ENCODE peak calls at places on chromosomes 1 and 21, in five cellular contexts. V, J, U, T and R are unnamed samples. For H3K9me3, the result is how much of the 10 kb centered on the place peaks cover.

GRCh38 chr21:44337941-44338895 is 972 bp downstream of the CFAP410 start:
- DNase-seq in V (peak), U (peak), T (peak), J (peak), R (peak)

GRCh38 chr1:229341811-229342304 is 989 bp downstream of the CCSAP start:
- DNase-seq in V (peak), U (no peak), J (no peak), T (no peak), R (no peak)

GRCh38 chr1:203682401-203683383 is 56.1 kb downstream of the ATP2B4 start:
- DNase-seq in U (no peak), V (peak), J (no peak), T (no peak), R (peak)

GRCh38 chr1:162633327-162633762 is 1.1 kb downstream of the DDR2 start:
- DNase-seq in V (no peak), J (no peak), T (no peak), U (no peak), R (no peak)

GRCh38 chr1:8871539-8871935 is 6.9 kb downstream of the ENO1 start:
- DNase-seq in U (no peak), T (no peak), J (no peak), V (peak), R (no peak)

GRCh38 chr21:44742418-44743153 is 31.2 kb upstream of the TSPEAR start:
- DNase-seq in U (no peak), T (no peak), V (peak), J (no peak), R (no peak)

GRCh38 chr1:167860231-167860923 is 53.6 kb downstream of the ADCY10 start:
- DNase-seq in V (no peak), T (peak), U (no peak), J (no peak), R (no peak)

GRCh38 chr21:17848228-17848627 is 29.1 kb upstream of the C21orf91 start:
- DNase-seq in J (no peak), V (no peak), U (no peak), T (peak), R (no peak)

GRCh38 chr1:46556822-46557221 is 5.4 kb upstream of the KNCN start:
- DNase-seq in J (no peak), T (peak), V (peak), U (no peak), R (no peak)

GRCh38 chr1:167223144-167224103 is 2.7 kb downstream of the POU2F1 start:
- DNase-seq in V (peak), U (no peak), T (peak), J (no peak), R (no peak)

GRCh38 chr1:165353731-165354671 is 2.5 kb downstream of the LMX1A start:
- DNase-seq in T (no peak), V (no peak), J (peak), U (no peak), R (peak)
- H3K9me3 ChIP-seq in T (under half), V (under half), J (under half), U (under half), R (under half)

GRCh38 chr21:30563072-30563471 is 2.0 kb upstream of the KRTAP19-7 start:
- DNase-seq in J (no peak), T (no peak), U (no peak), V (no peak), R (no peak)

GRCh38 chr21:30563630-30564029 is 2.5 kb upstream of the KRTAP19-7 start:
- DNase-seq in U (no peak), V (no peak), T (no peak), J (no peak), R (no peak)

GRCh38 chr21:30561957-30562356 is 843 bp upstream of the KRTAP19-7 start:
- DNase-seq in U (no peak), V (no peak), T (no peak), J (no peak), R (no peak)

GRCh38 chr21:30567617-30568016 is 6.5 kb upstream of the KRTAP19-7 start:
- DNase-seq in T (no peak), V (no peak), U (no peak), J (no peak), R (no peak)
- H3K9me3 ChIP-seq in T (under half), V (under half), U (under half), J (under half), R (under half)

GRCh38 chr1:182166321-182166720 is 104.8 kb upstream of the ZNF648 start:
- DNase-seq in V (no peak), J (no peak), T (no peak), U (no peak), R (no peak)
- H3K9me3 ChIP-seq in V (under half), J (under half), T (under half), U (under half), R (under half)

DNA sequence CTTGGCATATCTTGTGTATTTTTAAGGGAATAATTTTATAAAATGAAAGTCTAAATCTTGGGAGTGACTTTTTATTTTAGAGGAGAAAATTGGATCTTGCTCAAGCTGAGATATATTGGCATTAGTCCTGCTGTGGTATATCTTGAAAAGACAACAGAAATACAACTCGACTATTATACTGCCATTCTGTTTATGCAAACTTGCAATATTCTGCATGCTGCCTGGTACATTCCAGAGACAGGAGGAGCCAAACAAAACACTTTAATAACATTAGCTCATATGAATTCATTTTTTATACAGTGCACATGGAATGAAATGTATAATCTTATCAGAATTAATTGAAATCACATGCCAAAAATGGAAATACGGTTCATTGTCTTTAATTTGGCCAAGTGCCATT is 176.0 kb upstream of the NRIP1 start:
- DNase-seq in T (no peak), J (no peak), U (no peak), V (no peak), R (no peak)
- H3K9me3 ChIP-seq in T (under half), J (under half), U (under half), V (under half), R (under half)

GRCh38 chr1:152394151-152394550 is 19.9 kb downstream of the CRNN start:
- DNase-seq in V (no peak), U (no peak), T (no peak), J (no peak), R (no peak)

GRCh38 chr1:152392909-152393308 is 21.2 kb downstream of the CRNN start:
- DNase-seq in T (no peak), J (no peak), U (no peak), V (no peak), R (no peak)

GRCh38 chr1:152386940-152387339 is 27.1 kb downstream of the CRNN start:
- DNase-seq in U (no peak), T (no peak), J (no peak), V (no peak), R (no peak)

GRCh38 chr1:152388889-152389288 is 25.2 kb downstream of the CRNN start:
- DNase-seq in T (no peak), J (no peak), V (no peak), U (no peak), R (no peak)
- H3K9me3 ChIP-seq in T (under half), J (under half), V (under half), U (under half), R (half or more)